ENCODE peak calls at places on chromosomes 4 and X, in nine cellular contexts. C is bronchial epithelial cell, M is psoas muscle, K is heart right ventricle, H is spleen, V is K562, T is stomach, P is tibial artery, R is body of pancreas. J is an unnamed sample. For H3K27me3, the result is how much of the 10 kb centered on the place peaks cover.

GRCh38 chrX:14050704-14051103 is 21.0 kb upstream of the GEMIN8 start:
- DNase-seq in C (no peak), M (no peak), K (no peak), H (no peak), V (no peak), T (no peak), P (no peak), R (no peak), J (no peak)

GRCh38 chr4:176323511-176324160 is 3.9 kb downstream of the SPCS3 start:
- DNase-seq in C (no peak), M (no peak), K (no peak), H (no peak), V (no peak), T (no peak), P (no peak), R (no peak), J (no peak)

GRCh38 chrX:285076-285677 is 4.0 kb downstream of the PLCXD1 start:
- DNase-seq in C (no peak), M (no peak), K (no peak), H (peak), V (no peak), T (no peak), P (no peak), R (no peak), J (peak)

GRCh38 chr4:66590488-66591215 is 920.4 kb upstream of the EPHA5 start:
- DNase-seq in C (no peak), M (no peak), K (no peak), H (no peak), V (no peak), T (no peak), P (no peak), R (no peak), J (no peak)

GRCh38 chr4:8874896-8875680 is 3.4 kb upstream of the HMX1 start:
- DNase-seq in C (no peak), M (no peak), K (no peak), H (no peak), V (no peak), T (no peak), P (no peak), R (no peak), J (no peak)

GRCh38 chr4:10879411-10880110 is 195.0 kb upstream of the CLNK start:
- DNase-seq in C (peak), M (no peak), K (no peak), H (no peak), V (no peak), T (no peak), P (no peak), R (no peak), J (no peak)

GRCh38 chr4:130053723-130054122 is 957.8 kb downstream of the C4orf33 start:
- DNase-seq in C (no peak), M (no peak), K (no peak), H (no peak), V (no peak), T (no peak), P (no peak), R (no peak), J (no peak)

GRCh38 chr4:94453534-94453963 is 1.8 kb downstream of the PDLIM5 start:
- DNase-seq in C (no peak), M (no peak), K (no peak), H (no peak), V (no peak), T (no peak), P (no peak), R (peak), J (no peak)

GRCh38 chr4:105277702-105278101 is 131.0 kb downstream of the TET2 start:
- DNase-seq in C (no peak), M (no peak), K (no peak), H (no peak), V (no peak), T (no peak), P (no peak), R (no peak), J (no peak)

GRCh38 chr4:99389606-99390005 is 37.1 kb upstream of the ADH1C start:
- DNase-seq in C (no peak), M (no peak), K (no peak), H (no peak), V (no peak), T (no peak), P (no peak), R (no peak), J (no peak)

GRCh38 chr4:158850800-158851644 is 82.2 kb downstream of the FNIP2 start:
- DNase-seq in C (peak), M (no peak), K (no peak), H (no peak), V (peak), T (no peak), P (no peak), R (no peak), J (no peak)

GRCh38 chrX:14398725-14399124 is 130.6 kb upstream of the GLRA2 start:
- DNase-seq in C (peak), M (no peak), K (no peak), H (no peak), V (no peak), T (no peak), P (no peak), R (no peak), J (no peak)

GRCh38 chr4:56863441-56864129 is 42.1 kb upstream of the SPINK2 start:
- DNase-seq in C (peak), M (no peak), K (no peak), H (no peak), V (no peak), T (no peak), P (no peak), R (no peak), J (no peak)

GRCh38 chrX:20026278-20026677 is 35.4 kb upstream of the BCLAF3 start:
- DNase-seq in C (peak), M (no peak), K (no peak), H (no peak), V (no peak), T (no peak), P (no peak), R (no peak), J (no peak)

GRCh38 chrX:155086202-155086840 is 15.0 kb downstream of the BRCC3 start:
- DNase-seq in C (no peak), M (no peak), K (peak), H (peak), V (peak), T (no peak), P (no peak), R (peak), J (peak)

GRCh38 chrX:111467896-111468295 is 43.5 kb upstream of the SERTM2 start:
- DNase-seq in C (no peak), M (peak), K (peak), H (no peak), V (no peak), T (no peak), P (peak), R (peak), J (peak)

GRCh38 chrX:102720237-102721168 is at the start of gene GPRASP3:
- DNase-seq in C (peak), M (peak), K (peak), H (peak), V (peak), T (peak), P (peak), R (peak), J (peak)

GRCh38 chr4:83875437-83875836 is 339.5 kb downstream of the GPAT3 start:
- DNase-seq in C (no peak), M (no peak), K (no peak), H (no peak), V (no peak), T (no peak), P (no peak), R (no peak), J (no peak)

GRCh38 chr4:139913398-139913990 is 240.5 kb downstream of the MAML3 start:
- DNase-seq in C (peak), M (no peak), K (no peak), H (no peak), V (no peak), T (peak), P (no peak), R (peak), J (peak)

GRCh38 chr4:151485541-151486131 is 76.7 kb downstream of the FHIP1A start:
- DNase-seq in C (no peak), M (no peak), K (no peak), H (no peak), V (no peak), T (no peak), P (no peak), R (peak), J (no peak)

GRCh38 chr4:95379633-95380032 is 169.1 kb downstream of the UNC5C start:
- DNase-seq in C (no peak), M (no peak), K (no peak), H (no peak), V (no peak), T (no peak), P (no peak), R (no peak), J (peak)

GRCh38 chrX:3504916-3505315 is 158.5 kb upstream of the MXRA5 start:
- DNase-seq in C (no peak), M (no peak), K (no peak), H (no peak), V (no peak), T (no peak), P (no peak), R (no peak), J (no peak)

GRCh38 chr4:100870940-100871772 is 353.3 kb upstream of the EMCN start:
- DNase-seq in C (peak), M (no peak), K (no peak), H (peak), V (no peak), T (no peak), P (no peak), R (no peak), J (no peak)

GRCh38 chr4:19009886-19010285 is 988.3 kb upstream of the LCORL start:
- DNase-seq in C (no peak), M (no peak), K (no peak), H (no peak), V (no peak), T (no peak), P (no peak), R (no peak), J (no peak)

GRCh38 chr4:27366424-27366823 is 505.8 kb downstream of the STIM2 start:
- DNase-seq in C (peak), M (no peak), K (no peak), H (no peak), V (no peak), T (no peak), P (no peak), R (no peak), J (no peak)

GRCh38 chrX:3592184-3592583 is 121.3 kb downstream of the PRKX start:
- DNase-seq in C (no peak), M (no peak), K (no peak), H (no peak), V (no peak), T (no peak), P (no peak), R (no peak), J (no peak)

GRCh38 chr4:185480016-185480732 is 8.6 kb upstream of the CCDC110 start:
- DNase-seq in C (no peak), M (no peak), K (no peak), H (no peak), V (no peak), T (no peak), P (no peak), R (no peak), J (no peak)
- H3K27me3 ChIP-seq in C (under half), M (under half), K (under half), H (under half), V (under half), T (under half), P (under half), R (under half), J (under half)

GRCh38 chrX:31420302-31420701 is 348.5 kb upstream of the FTHL17 start:
- DNase-seq in C (no peak), M (no peak), K (no peak), H (no peak), V (no peak), T (no peak), P (no peak), R (no peak), J (no peak)

GRCh38 chrX:31421441-31421840 is 349.6 kb upstream of the FTHL17 start:
- DNase-seq in C (no peak), M (no peak), K (no peak), H (no peak), V (no peak), T (no peak), P (no peak), R (no peak), J (no peak)

GRCh38 chrX:31420711-31421151 is 348.9 kb upstream of the FTHL17 start:
- DNase-seq in C (peak), M (no peak), K (no peak), H (no peak), V (no peak), T (no peak), P (no peak), R (no peak), J (no peak)

GRCh38 chrX:31423575-31424284 is 351.9 kb upstream of the FTHL17 start:
- DNase-seq in C (peak), M (no peak), K (no peak), H (no peak), V (peak), T (peak), P (no peak), R (peak), J (peak)
- TF ChIP-seq CTCF in C (peak), M (peak), K (peak), H (no peak), V (no peak), T (no peak), P (no peak), R (no peak), J (no peak)

DNA sequence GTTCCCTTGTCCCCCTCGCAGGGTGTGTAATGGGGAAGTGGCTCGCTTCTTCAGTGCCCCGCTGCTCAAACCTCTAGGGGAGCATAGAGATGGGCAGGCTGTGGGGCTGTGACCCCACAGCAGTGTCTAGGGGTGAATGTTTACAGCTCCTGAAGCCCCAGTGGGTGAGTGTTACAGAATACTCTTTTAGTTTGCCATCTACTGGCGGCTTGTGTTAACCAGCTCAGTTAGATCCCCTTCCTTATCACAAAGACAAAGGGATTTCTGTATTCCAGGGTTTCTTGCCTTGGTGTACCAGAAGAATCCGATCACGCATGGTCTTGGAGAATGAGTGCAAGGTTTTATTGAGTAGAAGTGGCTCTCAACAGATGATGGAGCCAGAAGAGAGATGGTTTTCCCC is 108.1 kb upstream of the IQCM start:
- DNase-seq in C (no peak), M (no peak), K (no peak), H (no peak), V (no peak), T (no peak), P (no peak), R (no peak), J (no peak)
- H3K4me3 ChIP-seq in C (no peak), M (no peak), K (no peak), H (no peak), V (no peak), T (no peak), P (no peak), R (no peak), J (no peak)

GRCh38 chr4:42519803-42520417 is 122.6 kb downstream of the SHISA3 start:
- DNase-seq in C (peak), M (no peak), K (no peak), H (no peak), V (peak), T (peak), P (no peak), R (peak), J (peak)
- H3K27me3 ChIP-seq in C (under half), M (under half), K (under half), H (under half), V (under half), T (under half), P (under half), R (under half), J (under half)

DNA sequence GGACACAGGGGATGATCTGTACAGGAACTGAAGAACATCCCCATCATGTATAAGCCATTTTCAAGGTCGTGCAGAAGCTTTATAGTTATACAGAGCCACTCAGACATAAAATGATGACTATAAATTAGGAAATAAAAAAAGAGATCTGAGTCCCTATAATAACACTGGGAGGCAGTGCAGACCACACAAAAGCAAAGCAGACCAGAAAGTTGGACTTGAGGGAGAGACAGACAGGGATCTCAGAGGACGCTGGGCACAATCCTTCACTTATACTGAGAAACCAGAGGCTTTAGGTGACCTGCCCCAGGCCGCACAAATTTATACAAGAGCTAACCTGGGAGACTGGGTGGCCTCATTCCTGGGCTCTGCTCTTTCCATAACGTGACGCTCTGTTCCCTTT is 70.5 kb downstream of the HADH start:
- DNase-seq in C (peak), M (no peak), K (no peak), H (no peak), V (no peak), T (no peak), P (no peak), R (peak), J (peak)
- TF ChIP-seq CTCF in C (peak), M (peak), K (peak), H (peak), V (peak), T (no peak), P (peak), R (peak), J (no peak)

GRCh38 chr4:74266081-74266480 is 42.2 kb upstream of the EPGN start:
- DNase-seq in C (peak), M (no peak), K (no peak), H (no peak), V (no peak), T (no peak), P (no peak), R (no peak), J (no peak)
- H3K4me3 ChIP-seq in C (no peak), M (no peak), K (no peak), H (no peak), V (no peak), T (no peak), P (no peak), R (no peak), J (no peak)

J was measured in testis.